ENCODE peak calls at places on chromosomes 12 and 14, in nine cellular contexts. E, N, H, R, B, A, P, X and O are unnamed samples.

GRCh38 chr12:3049596-3050314 is 27.4 kb upstream of the TSPAN9 start:
- DNase-seq in B (no peak), H (no peak), P (no peak), R (no peak), N (no peak), X (no peak), E (no peak), A (no peak), O (no peak)

GRCh38 chr14:89344871-89345270 is 72.2 kb downstream of the FOXN3 start:
- DNase-seq in E (no peak), H (no peak), B (no peak), R (peak), P (no peak), N (peak), A (no peak), X (no peak), O (no peak)

GRCh38 chr12:52551466-52551865 is 1.5 kb downstream of the KRT71 start:
- DNase-seq in B (no peak), X (no peak), P (no peak), E (no peak), R (no peak), A (no peak), H (no peak), N (no peak), O (no peak)

GRCh38 chr14:103427485-103428443 is 42.5 kb downstream of the MARK3 start:
- DNase-seq in A (peak), E (no peak), B (no peak), N (no peak), P (no peak), X (peak), R (no peak), H (no peak), O (no peak)

GRCh38 chr14:30882431-30882830 is 8.1 kb downstream of the COCH start:
- DNase-seq in X (no peak), R (no peak), B (no peak), A (no peak), H (no peak), N (no peak), P (no peak), E (no peak), O (no peak)

GRCh38 chr12:43107401-43107800 is 444.6 kb downstream of the ADAMTS20 start:
- DNase-seq in P (no peak), X (no peak), R (no peak), H (no peak), A (no peak), E (no peak), B (no peak), N (no peak), O (no peak)

GRCh38 chr14:103905861-103906456 is 22.3 kb upstream of the TDRD9 start:
- DNase-seq in R (no peak), H (no peak), B (no peak), N (no peak), E (no peak), P (no peak), A (no peak), X (no peak), O (no peak)

GRCh38 chr12:121949643-121950397 is 31.4 kb downstream of the CFAP251 start:
- DNase-seq in A (no peak), P (no peak), H (no peak), E (no peak), X (no peak), N (no peak), R (no peak), B (no peak), O (peak)

GRCh38 chr12:40691913-40692616 is at the start of gene CNTN1:
- DNase-seq in A (peak), X (peak), P (peak), R (no peak), E (peak), N (peak), H (peak), B (peak), O (no peak)

GRCh38 chr14:80419769-80420168 is 208.5 kb upstream of the DIO2 start:
- DNase-seq in B (no peak), E (no peak), P (no peak), H (no peak), A (no peak), R (no peak), X (no peak), N (no peak), O (no peak)

GRCh38 chr12:40469736-40470135 is 222.5 kb upstream of the CNTN1 start:
- DNase-seq in R (no peak), P (no peak), H (no peak), A (no peak), X (no peak), N (no peak), B (no peak), E (no peak), O (no peak)

GRCh38 chr12:42589465-42590323 is at the start of gene PRICKLE1:
- DNase-seq in E (no peak), H (peak), N (peak), P (no peak), X (peak), R (peak), A (peak), B (peak), O (peak)

GRCh38 chr12:47799357-47799955 is 20.2 kb downstream of the HDAC7 start:
- DNase-seq in E (no peak), A (no peak), P (no peak), R (no peak), X (no peak), B (no peak), N (peak), H (no peak), O (no peak)

GRCh38 chr14:73752297-73752992 is 38.3 kb upstream of the PNMA1 start:
- DNase-seq in A (peak), H (peak), P (no peak), R (peak), X (peak), E (peak), B (no peak), N (peak), O (peak)

GRCh38 chr12:53561590-53561953 is 54.3 kb upstream of the NPFF start:
- DNase-seq in H (no peak), E (no peak), A (no peak), P (peak), R (no peak), N (no peak), X (no peak), B (no peak), O (peak)

GRCh38 chr14:25116607-25117006 is 66.7 kb upstream of the STXBP6 start:
- DNase-seq in E (no peak), N (no peak), R (no peak), H (no peak), P (no peak), X (no peak), B (no peak), A (no peak), O (no peak)

GRCh38 chr14:35747379-35747778 is 61.7 kb downstream of the RALGAPA1 start:
- DNase-seq in X (no peak), R (no peak), B (no peak), N (no peak), A (no peak), P (no peak), E (no peak), H (no peak), O (no peak)

GRCh38 chr12:75699728-75700496 is 188.5 kb upstream of the KRR1 start:
- DNase-seq in P (no peak), B (peak), N (no peak), R (no peak), E (no peak), H (no peak), X (no peak), A (peak), O (no peak)

GRCh38 chr12:103915306-103915705 is 14.9 kb upstream of the HSP90B1 start:
- DNase-seq in P (no peak), N (no peak), R (no peak), B (no peak), A (peak), E (no peak), X (no peak), H (no peak), O (no peak)

GRCh38 chr12:54003625-54004024 is 3.7 kb downstream of the HOXC9 start:
- DNase-seq in N (no peak), P (no peak), B (no peak), A (no peak), R (no peak), H (no peak), X (no peak), E (no peak), O (no peak)

GRCh38 chr14:32394038-32394437 is 64.9 kb downstream of the AKAP6 start:
- DNase-seq in X (no peak), E (no peak), N (no peak), A (no peak), H (no peak), B (no peak), R (no peak), P (no peak), O (no peak)

GRCh38 chr14:31124197-31124596 is 83.4 kb downstream of the HECTD1 start:
- DNase-seq in A (no peak), B (no peak), R (no peak), H (no peak), X (no peak), P (no peak), E (no peak), N (no peak), O (no peak)

GRCh38 chr14:26597136-26598080 is at the start of gene NOVA1:
- DNase-seq in P (no peak), E (peak), A (peak), H (peak), B (peak), N (peak), X (peak), R (no peak), O (no peak)

GRCh38 chr12:131139363-131140068 is 185.8 kb downstream of the ADGRD1 start:
- DNase-seq in X (no peak), N (no peak), A (no peak), B (no peak), P (no peak), E (peak), R (no peak), H (no peak), O (no peak)

GRCh38 chr14:92513966-92514843 is 624 bp downstream of the RIN3 start:
- DNase-seq in P (no peak), X (peak), H (peak), R (no peak), E (no peak), N (no peak), B (no peak), A (peak), O (no peak)

GRCh38 chr12:82314406-82314892 is 43.7 kb downstream of the CCDC59 start:
- DNase-seq in A (no peak), B (peak), P (no peak), X (no peak), E (no peak), N (no peak), H (peak), R (peak), O (no peak)

GRCh38 chr14:91729756-91730155 is 2.1 kb downstream of the CATSPERB start:
- DNase-seq in R (no peak), A (no peak), P (no peak), H (no peak), E (no peak), X (peak), B (no peak), N (no peak), O (no peak)

GRCh38 chr12:109734219-109735000 is 20.8 kb downstream of the FAM222A start:
- DNase-seq in H (peak), R (peak), N (peak), E (peak), X (no peak), P (no peak), B (peak), A (no peak), O (no peak)

GRCh38 chr12:7695159-7695930 is at the start of gene GDF3:
- DNase-seq in X (no peak), A (peak), E (no peak), N (no peak), R (no peak), P (no peak), B (peak), H (no peak), O (no peak)
- TF ChIP-seq POLR2A in X (no peak), A (no peak), E (no peak), N (no peak), R (no peak), P (no peak), B (no peak), H (no peak), O (no peak)

GRCh38 chr14:58733451-58734208 is 95.9 kb downstream of the DACT1 start:
- DNase-seq in A (no peak), B (no peak), X (no peak), H (no peak), P (no peak), N (no peak), R (no peak), E (no peak), O (no peak)

GRCh38 chr14:58736606-58737005 is 98.8 kb downstream of the DACT1 start:
- DNase-seq in H (no peak), N (no peak), E (no peak), P (no peak), X (no peak), A (no peak), B (no peak), R (no peak), O (no peak)

GRCh38 chr14:58732387-58732786 is 94.6 kb downstream of the DACT1 start:
- DNase-seq in E (no peak), P (no peak), N (no peak), R (no peak), H (no peak), B (no peak), X (no peak), A (no peak), O (no peak)

GRCh38 chr14:58731465-58732330 is 93.9 kb downstream of the DACT1 start:
- DNase-seq in P (peak), A (no peak), B (no peak), N (no peak), R (no peak), X (no peak), H (no peak), E (no peak), O (peak)

DNA sequence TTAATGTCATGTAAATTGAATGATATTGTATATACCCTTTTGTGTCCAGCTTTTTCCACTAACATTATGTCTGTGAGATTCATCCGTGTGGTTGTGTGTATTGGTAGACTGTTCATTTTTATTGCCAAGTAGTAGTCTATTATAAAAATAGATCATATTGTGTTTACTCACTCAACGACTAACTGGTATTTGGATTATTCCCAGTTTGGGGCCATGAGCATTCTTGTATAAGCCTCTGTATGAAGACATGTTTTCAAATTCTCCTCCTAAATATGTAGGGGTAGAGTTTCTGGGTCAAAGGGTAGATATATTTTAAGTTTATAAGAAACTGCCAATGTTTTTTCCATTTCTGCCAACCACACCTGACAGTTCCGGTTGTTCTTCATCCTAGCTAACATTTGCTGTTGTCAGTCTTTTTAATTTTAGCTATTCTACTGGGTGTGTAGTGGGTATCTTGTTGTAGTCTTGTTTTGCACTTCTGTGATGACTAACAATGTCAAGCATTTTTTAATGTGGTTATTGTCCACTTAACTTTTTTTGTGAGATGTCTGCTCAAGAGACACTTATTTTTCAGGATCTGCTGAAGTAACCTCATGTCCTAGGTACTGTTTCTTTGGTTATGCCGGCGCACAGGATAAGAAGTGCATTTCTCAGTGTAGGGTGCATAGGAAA is 93.2 kb downstream of the DACT1 start:
- DNase-seq in X (no peak), R (no peak), P (no peak), N (no peak), B (no peak), A (no peak), E (no peak), H (no peak), O (peak)
- TF ChIP-seq POLR2A in X (no peak), R (no peak), P (no peak), N (no peak), B (no peak), A (no peak), E (no peak), H (no peak), O (no peak)

GRCh38 chr14:100648474-100649172 is 61.4 kb upstream of the BEGAIN start:
- DNase-seq in H (peak), E (no peak), B (no peak), P (no peak), N (no peak), R (no peak), A (no peak), X (no peak), O (no peak)
- TF ChIP-seq POLR2A in H (no peak), E (no peak), B (no peak), P (no peak), N (no peak), R (no peak), A (no peak), X (no peak), O (no peak)

GRCh38 chr14:93528884-93529558 is 98.3 kb downstream of the UNC79 start:
- DNase-seq in H (no peak), B (no peak), N (no peak), R (no peak), A (no peak), P (no peak), E (no peak), X (no peak), O (no peak)

GRCh38 chr14:93531644-93532043 is 100.9 kb downstream of the UNC79 start:
- DNase-seq in B (no peak), E (no peak), A (no peak), N (no peak), P (no peak), X (no peak), R (no peak), H (no peak), O (no peak)

GRCh38 chr14:93525691-93526451 is 95.1 kb downstream of the UNC79 start:
- DNase-seq in A (no peak), R (no peak), X (no peak), N (no peak), P (no peak), H (no peak), B (no peak), E (no peak), O (no peak)

GRCh38 chr14:93522221-93522620 is 91.5 kb downstream of the UNC79 start:
- DNase-seq in P (no peak), H (no peak), N (no peak), E (no peak), X (no peak), B (no peak), A (no peak), R (no peak), O (no peak)

DNA sequence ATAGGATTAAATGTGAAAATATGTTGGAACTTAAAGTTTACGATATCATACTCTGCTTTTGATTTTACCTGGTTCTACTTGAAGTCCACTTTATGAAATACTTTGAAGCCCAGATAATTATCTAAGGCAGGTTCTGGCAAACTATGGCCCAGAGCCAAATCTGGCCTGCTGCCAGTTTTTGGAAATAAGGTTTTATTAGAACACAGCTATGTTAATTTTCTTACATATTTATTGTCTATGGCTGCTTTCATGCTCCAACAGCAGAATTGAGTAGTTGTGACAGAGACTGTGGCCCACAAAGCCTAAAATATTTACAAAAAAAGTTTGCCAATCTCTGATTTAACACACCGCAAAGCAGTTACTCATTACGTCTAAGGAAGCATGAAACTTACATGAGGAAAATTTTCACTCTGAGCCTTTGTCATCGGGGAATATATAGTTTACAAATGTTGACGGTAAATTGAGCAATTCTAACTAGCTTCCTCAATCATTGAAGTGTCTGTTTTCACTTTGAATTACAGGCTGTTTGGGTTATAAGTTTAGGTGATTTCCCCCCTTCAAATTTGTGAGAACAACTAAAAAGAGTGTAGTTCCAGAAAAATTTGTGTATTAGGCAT is 96.4 kb downstream of the UNC79 start:
- DNase-seq in B (no peak), N (no peak), P (no peak), H (no peak), A (peak), E (no peak), X (no peak), R (no peak), O (no peak)
- TF ChIP-seq POLR2A in B (no peak), N (no peak), P (no peak), H (no peak), A (no peak), E (no peak), X (no peak), R (no peak), O (no peak)

GRCh38 chr12:91973813-91974212 is 171.8 kb downstream of the BTG1 start:
- DNase-seq in N (no peak), R (no peak), P (no peak), X (no peak), B (no peak), H (no peak), A (no peak), E (no peak), O (no peak)
- TF ChIP-seq POLR2A in N (no peak), R (no peak), P (no peak), X (no peak), B (no peak), H (no peak), A (no peak), E (no peak), O (no peak)

GRCh38 chr12:111424793-111425251 is 19.1 kb downstream of the SH2B3 start:
- DNase-seq in H (no peak), E (no peak), X (no peak), P (no peak), B (no peak), N (no peak), R (no peak), A (no peak), O (no peak)

GRCh38 chr12:111426341-111427185 is 20.8 kb downstream of the SH2B3 start:
- DNase-seq in X (no peak), R (no peak), N (no peak), A (no peak), E (no peak), H (peak), B (no peak), P (no peak), O (no peak)

GRCh38 chr12:111427417-111428074 is 21.8 kb downstream of the SH2B3 start:
- DNase-seq in N (no peak), R (no peak), P (no peak), E (no peak), B (no peak), X (no peak), H (no peak), A (no peak), O (no peak)

GRCh38 chr12:111424189-111424792 is 18.6 kb downstream of the SH2B3 start:
- DNase-seq in A (no peak), X (no peak), P (no peak), E (no peak), N (no peak), R (no peak), H (no peak), B (no peak), O (no peak)

DNA sequence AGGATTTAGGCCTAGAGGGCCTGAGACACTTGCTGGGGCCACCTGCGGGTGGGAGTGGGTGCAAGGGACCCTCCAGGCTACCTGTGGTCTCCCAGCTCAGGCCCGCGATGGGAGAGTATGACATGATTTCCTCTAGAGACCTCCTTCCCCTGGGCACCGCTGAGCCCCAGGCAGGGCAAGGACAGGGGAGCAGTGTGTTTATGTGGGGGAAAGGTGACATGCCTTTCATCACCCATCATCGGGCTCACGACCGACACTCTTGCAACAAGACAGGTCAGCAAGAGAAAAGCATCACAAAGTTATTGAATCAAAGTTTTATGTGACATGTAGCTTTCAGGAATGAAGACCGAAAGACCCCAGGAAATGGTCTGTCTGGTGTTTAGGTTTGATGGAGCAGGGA is 19.9 kb downstream of the SH2B3 start:
- DNase-seq in P (no peak), R (no peak), X (no peak), H (no peak), E (no peak), B (no peak), A (no peak), N (no peak), O (no peak)
- TF ChIP-seq POLR2A in P (no peak), R (no peak), X (no peak), H (no peak), E (no peak), B (no peak), A (no peak), N (no peak), O (no peak)